ENCODE peak calls at places on chromosome 6, in ten cellular contexts. Y is body of pancreas; B is uterus; Z is CD8-positive, alpha-beta T cell; K is HL-60; V is naive thymus-derived CD4-positive, alpha-beta T cell; H is adrenal gland; J is AG04450; M is CD4-positive, CD25-positive, alpha-beta regulatory T cell; A is hepatocyte. W is an unnamed sample.

GRCh38 chr6:72048080-72048479 is 161.7 kb downstream of the RIMS1 start:
- DNase-seq in Y (no peak), B (no peak), Z (no peak), K (no peak), V (no peak), H (no peak), J (no peak), M (no peak), A (no peak), W (no peak)

GRCh38 chr6:149264629-149265028 is 52.9 kb upstream of the TAB2 start:
- DNase-seq in Y (no peak), B (no peak), Z (peak; percentile 47), K (no peak), V (peak; percentile 46), H (no peak), J (no peak), M (peak; percentile 81), A (no peak), W (no peak)

GRCh38 chr6:30725713-30726505 is 5.8 kb downstream of the TUBB start:
- DNase-seq in Y (no peak), B (no peak), Z (no peak), K (no peak), V (no peak), H (no peak), J (no peak), M (no peak), A (no peak), W (no peak)

GRCh38 chr6:136774228-136775041 is 17.8 kb downstream of the MAP3K5 start:
- DNase-seq in Y (no peak), B (no peak), Z (no peak), K (peak; percentile 64), V (no peak), H (no peak), J (peak; percentile 15), M (no peak), A (no peak), W (no peak)

GRCh38 chr6:111691345-111692225 is 85.9 kb upstream of the TRAF3IP2 start:
- DNase-seq in Y (no peak), B (no peak), Z (no peak), K (no peak), V (no peak), H (no peak), J (no peak), M (no peak), A (peak; percentile 46), W (no peak)

GRCh38 chr6:90386796-90387390 is 90.2 kb upstream of the BACH2 start:
- DNase-seq in Y (no peak), B (no peak), Z (no peak), K (no peak), V (no peak), H (no peak), J (no peak), M (no peak), A (no peak), W (no peak)

GRCh38 chr6:167826230-167827061 is at the start of gene AFDN:
- DNase-seq in Y (peak; percentile 83), B (peak; percentile 75), Z (peak; percentile 58), K (no peak), V (peak; percentile 51), H (peak; percentile 74), J (no peak), M (peak; percentile 69), A (peak; percentile 93), W (peak; percentile 60)

GRCh38 chr6:119620846-119621570 is 271.4 kb upstream of the MAN1A1 start:
- DNase-seq in Y (no peak), B (no peak), Z (no peak), K (no peak), V (no peak), H (no peak), J (peak; percentile 66), M (no peak), A (peak; percentile 22), W (no peak)

GRCh38 chr6:52503853-52504777 is 72.7 kb downstream of the TRAM2 start:
- DNase-seq in Y (peak; percentile 97), B (peak; percentile 65), Z (no peak), K (no peak), V (no peak), H (peak; percentile 85), J (no peak), M (no peak), A (peak; percentile 78), W (peak; percentile 95)

GRCh38 chr6:52506502-52506875 is 70.4 kb downstream of the TRAM2 start:
- DNase-seq in Y (no peak), B (no peak), Z (no peak), K (no peak), V (no peak), H (no peak), J (no peak), M (no peak), A (no peak), W (no peak)

GRCh38 chr6:52505726-52506501 is 70.9 kb downstream of the TRAM2 start:
- DNase-seq in Y (no peak), B (peak; percentile 45), Z (no peak), K (peak; percentile 15), V (no peak), H (no peak), J (no peak), M (no peak), A (no peak), W (no peak)

GRCh38 chr6:52503344-52503747 is 73.5 kb downstream of the TRAM2 start:
- DNase-seq in Y (no peak), B (no peak), Z (no peak), K (no peak), V (no peak), H (no peak), J (no peak), M (no peak), A (no peak), W (no peak)

DNA sequence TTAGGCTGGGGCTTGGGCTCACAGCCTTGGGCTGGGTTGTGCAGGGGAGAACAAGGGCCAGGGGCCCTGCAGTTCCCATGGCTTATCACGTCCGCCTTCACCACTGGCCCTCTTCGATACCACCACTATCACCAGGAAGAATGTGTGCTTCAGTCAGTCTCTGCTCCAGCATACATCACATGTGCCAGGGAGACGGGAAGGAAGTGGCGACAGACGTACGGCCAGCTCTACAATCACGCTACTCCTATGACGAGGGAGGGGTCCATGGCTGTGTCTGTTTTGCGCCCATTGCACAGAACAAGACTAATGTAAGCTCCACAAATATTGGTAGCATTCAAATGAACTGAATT is 72.1 kb downstream of the TRAM2 start:
- DNase-seq in Y (no peak), B (no peak), Z (no peak), K (no peak), V (no peak), H (no peak), J (no peak), M (no peak), A (no peak), W (no peak)
- H3K27ac ChIP-seq in Y (peak overlapping the region; percentile 86), B (peak overlapping the region; percentile 54), Z (no peak overlapping the region), K (no peak overlapping the region), V (no peak overlapping the region), H (peak overlapping the region; percentile 34), J (no peak overlapping the region), M (no peak overlapping the region), A (peak overlapping the region; percentile 37), W (peak overlapping the region; percentile 73)

DNA sequence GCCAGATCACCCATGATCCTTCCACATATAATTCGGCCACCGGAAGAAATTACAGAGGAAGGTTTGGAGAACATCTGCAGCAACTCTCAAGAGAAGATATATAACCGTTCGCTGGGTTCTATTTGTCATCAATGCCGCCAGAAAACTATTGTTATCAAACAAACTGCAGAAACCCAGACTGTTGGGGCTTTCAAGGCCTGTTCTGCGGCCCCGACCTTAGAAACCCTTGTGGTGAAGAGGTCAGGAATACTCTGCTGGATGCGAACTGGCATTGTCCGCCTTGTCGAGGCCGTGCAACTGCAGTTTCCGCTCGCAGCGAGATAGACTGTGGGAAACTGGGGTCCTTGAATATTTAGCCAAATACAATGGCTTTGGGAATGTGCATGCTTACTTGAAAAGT is 21.3 kb downstream of the PRSS16 start:
- DNase-seq in Y (no peak), B (no peak), Z (no peak), K (no peak), V (no peak), H (no peak), J (no peak), M (no peak), A (no peak), W (no peak)
- H3K27me3 ChIP-seq in Y (peaks cover 3% of the 10 kb centered on the region), B (no peaks in the 10 kb centered on the region), Z (peaks cover 20% of the 10 kb centered on the region), K (no peaks in the 10 kb centered on the region), V (peaks cover 33% of the 10 kb centered on the region), H (peaks cover 56% of the 10 kb centered on the region), J (no peaks in the 10 kb centered on the region), M (peaks cover 15% of the 10 kb centered on the region), A (peaks cover 25% of the 10 kb centered on the region), W (peaks cover 14% of the 10 kb centered on the region)

GRCh38 chr6:5142915-5143314 is 57.8 kb downstream of the PPP1R3G start:
- DNase-seq in Y (no peak), B (no peak), Z (no peak), K (no peak), V (no peak), H (no peak), J (no peak), M (no peak), A (no peak), W (no peak)

GRCh38 chr6:5141046-5141445 is 55.9 kb downstream of the PPP1R3G start:
- DNase-seq in Y (no peak), B (no peak), Z (no peak), K (no peak), V (no peak), H (no peak), J (no peak), M (no peak), A (no peak), W (no peak)

GRCh38 chr6:5142131-5142530 is 57.0 kb downstream of the PPP1R3G start:
- DNase-seq in Y (no peak), B (no peak), Z (no peak), K (no peak), V (no peak), H (no peak), J (no peak), M (no peak), A (no peak), W (no peak)

GRCh38 chr6:5146396-5146795 is 61.3 kb downstream of the PPP1R3G start:
- DNase-seq in Y (no peak), B (no peak), Z (no peak), K (no peak), V (no peak), H (no peak), J (no peak), M (no peak), A (no peak), W (no peak)

DNA sequence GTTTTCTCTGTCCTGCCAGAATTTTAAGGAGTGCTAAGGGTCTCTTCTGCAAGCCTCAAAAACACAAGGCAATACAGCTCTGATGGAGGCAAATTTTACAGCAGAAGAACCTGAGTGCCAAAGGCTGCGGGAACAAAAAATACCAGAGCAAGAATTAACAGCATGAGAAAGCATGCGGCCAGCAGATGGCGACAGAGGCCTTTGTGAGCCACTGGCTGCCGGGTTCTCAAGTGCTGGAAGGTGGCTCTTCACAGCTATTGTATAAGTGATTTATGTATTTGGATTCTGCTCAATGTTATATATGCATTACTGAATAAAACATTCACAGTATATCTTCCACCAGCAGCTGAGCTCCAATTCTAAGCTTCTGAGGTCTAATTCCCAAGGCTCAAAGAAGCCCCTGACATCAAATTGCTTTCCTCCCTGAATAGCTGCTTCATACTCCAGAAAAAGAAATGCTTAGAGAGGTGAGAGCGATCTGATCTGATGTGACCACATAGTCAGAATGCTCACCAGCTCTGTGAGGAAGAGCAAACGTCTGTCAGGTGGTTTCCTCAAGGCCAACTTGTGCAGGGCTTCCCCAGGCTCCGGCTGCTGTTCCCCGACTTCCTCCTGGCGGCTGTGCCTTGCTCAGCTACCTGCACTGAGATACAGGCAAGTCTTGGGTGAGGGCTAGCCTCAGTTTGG is 58.6 kb downstream of the PPP1R3G start:
- DNase-seq in Y (peak; percentile 84), B (peak; percentile 84), Z (peak; percentile 88), K (peak; percentile 73), V (peak; percentile 68), H (peak; percentile 90), J (peak; percentile 63), M (peak; percentile 85), A (peak; percentile 92), W (peak; percentile 82)
- H3K4me3 ChIP-seq in Y (no peak overlapping the region), B (no peak overlapping the region), Z (no peak overlapping the region), K (no peak overlapping the region), V (no peak overlapping the region), H (no peak overlapping the region), J (no peak overlapping the region), M (no peak overlapping the region), A (no peak overlapping the region), W (no peak overlapping the region)

GRCh38 chr6:338815-339262 is 46.6 kb downstream of the DUSP22 start:
- DNase-seq in Y (no peak), B (no peak), Z (no peak), K (no peak), V (no peak), H (no peak), J (no peak), M (peak; percentile 50), A (no peak), W (no peak)

GRCh38 chr6:340991-341827 is 48.9 kb downstream of the DUSP22 start:
- DNase-seq in Y (no peak), B (no peak), Z (no peak), K (peak; percentile 91), V (no peak), H (peak; percentile 81), J (no peak), M (no peak), A (no peak), W (no peak)

GRCh38 chr6:340181-340955 is 48.1 kb downstream of the DUSP22 start:
- DNase-seq in Y (no peak), B (no peak), Z (no peak), K (peak; percentile 28), V (no peak), H (no peak), J (no peak), M (no peak), A (no peak), W (no peak)

GRCh38 chr6:337782-338464 is 45.6 kb downstream of the DUSP22 start:
- DNase-seq in Y (no peak), B (no peak), Z (no peak), K (peak; percentile 33), V (no peak), H (no peak), J (no peak), M (peak; percentile 29), A (no peak), W (no peak)

DNA sequence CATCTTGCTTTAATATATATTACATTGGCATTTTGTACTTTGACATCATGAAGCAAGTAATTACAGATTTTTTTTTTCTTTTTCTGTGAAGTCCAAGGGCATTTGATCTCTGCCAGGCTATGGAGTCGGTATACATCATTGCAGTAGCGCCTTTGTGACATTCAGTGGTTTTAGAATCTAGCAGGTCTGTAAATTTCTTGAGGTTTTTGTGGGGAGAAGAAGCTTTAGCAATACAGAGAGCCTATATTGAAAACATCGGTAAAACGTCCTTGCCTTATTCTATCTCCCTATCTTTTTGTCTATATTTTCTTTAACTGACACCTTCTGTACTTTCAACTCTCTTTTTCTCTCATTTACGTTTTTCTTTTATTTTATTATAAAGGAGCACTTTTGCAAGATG is 47.2 kb downstream of the DUSP22 start:
- DNase-seq in Y (no peak), B (no peak), Z (no peak), K (peak; percentile 70), V (no peak), H (no peak), J (no peak), M (peak; percentile 59), A (no peak), W (no peak)
- H3K27ac ChIP-seq in Y (no peak overlapping the region), B (no peak overlapping the region), Z (no peak overlapping the region), K (no peak overlapping the region), V (no peak overlapping the region), H (no peak overlapping the region), J (no peak overlapping the region), M (no peak overlapping the region), A (no peak overlapping the region), W (no peak overlapping the region)

W was measured in lung.